ENCODE peak calls at places on chromosome 4, in seven cellular contexts. E is heart left ventricle, S is Karpas-422, L is Peyer's patch, F is aorta, V is uterus, J is cardiac muscle cell. G is an unnamed sample.

GRCh38 chr4:168150651-168151050 is 58.3 kb downstream of the ANXA10 start:
- DNase-seq in E (no peak), S (no peak), L (no peak), F (no peak), V (no peak), J (peak; percentile 63), G (no peak)

GRCh38 chr4:73673286-73673685 is 53.0 kb upstream of the RASSF6 start:
- DNase-seq in E (no peak), S (no peak), L (no peak), F (no peak), V (no peak), J (peak; percentile 61), G (no peak)

GRCh38 chr4:8427761-8428287 is 12.7 kb downstream of the ACOX3 start:
- DNase-seq in E (peak; percentile 67), S (peak; percentile 72), L (no peak), F (no peak), V (no peak), J (peak; percentile 57), G (no peak)

GRCh38 chr4:125191252-125191651 is 123.5 kb upstream of the FAT4 start:
- DNase-seq in E (no peak), S (no peak), L (no peak), F (no peak), V (no peak), J (peak; percentile 18), G (no peak)

GRCh38 chr4:40305329-40306193 is 29.6 kb upstream of the CHRNA9 start:
- DNase-seq in E (no peak), S (peak; percentile 98), L (peak; percentile 81), F (no peak), V (no peak), J (no peak), G (no peak)

GRCh38 chr4:24559889-24560288 is 24.5 kb downstream of the DHX15 start:
- DNase-seq in E (no peak), S (no peak), L (no peak), F (no peak), V (no peak), J (peak; percentile 62), G (no peak)

GRCh38 chr4:82988323-82988832 is 22.2 kb downstream of the LIN54 start:
- DNase-seq in E (no peak), S (no peak), L (no peak), F (no peak), V (no peak), J (no peak), G (no peak)

GRCh38 chr4:92246384-92246783 is 57.4 kb upstream of the GRID2 start:
- DNase-seq in E (no peak), S (no peak), L (no peak), F (no peak), V (no peak), J (no peak), G (no peak)

GRCh38 chr4:24057915-24058559 is 168.2 kb upstream of the PPARGC1A start:
- DNase-seq in E (no peak), S (no peak), L (no peak), F (no peak), V (no peak), J (no peak), G (no peak)

GRCh38 chr4:2352171-2352570 is 66.3 kb downstream of the ZFYVE28 start:
- DNase-seq in E (peak; percentile 5), S (no peak), L (peak; percentile 24), F (peak; percentile 52), V (no peak), J (no peak), G (peak; percentile 42)

GRCh38 chr4:3304831-3305609 is 12.2 kb downstream of the RGS12 start:
- DNase-seq in E (no peak), S (no peak), L (peak; percentile 43), F (peak; percentile 80), V (peak; percentile 49), J (peak; percentile 59), G (peak; percentile 56)

GRCh38 chr4:147735413-147736301 is 3.8 kb downstream of the ARHGAP10 start:
- DNase-seq in E (no peak), S (no peak), L (no peak), F (no peak), V (no peak), J (peak; percentile 22), G (no peak)

GRCh38 chr4:69104719-69105275 is 8.5 kb downstream of the UGT2B7 start:
- DNase-seq in E (no peak), S (no peak), L (peak; percentile 73), F (no peak), V (no peak), J (no peak), G (no peak)

GRCh38 chr4:180150818-180151217 is 2092.4 kb upstream of the TENM3 start:
- DNase-seq in E (no peak), S (peak; percentile 46), L (no peak), F (no peak), V (no peak), J (no peak), G (no peak)

GRCh38 chr4:168515222-168516011 is 18.6 kb downstream of the PALLD start:
- DNase-seq in E (peak; percentile 79), S (no peak), L (no peak), F (no peak), V (no peak), J (no peak), G (no peak)

DNA sequence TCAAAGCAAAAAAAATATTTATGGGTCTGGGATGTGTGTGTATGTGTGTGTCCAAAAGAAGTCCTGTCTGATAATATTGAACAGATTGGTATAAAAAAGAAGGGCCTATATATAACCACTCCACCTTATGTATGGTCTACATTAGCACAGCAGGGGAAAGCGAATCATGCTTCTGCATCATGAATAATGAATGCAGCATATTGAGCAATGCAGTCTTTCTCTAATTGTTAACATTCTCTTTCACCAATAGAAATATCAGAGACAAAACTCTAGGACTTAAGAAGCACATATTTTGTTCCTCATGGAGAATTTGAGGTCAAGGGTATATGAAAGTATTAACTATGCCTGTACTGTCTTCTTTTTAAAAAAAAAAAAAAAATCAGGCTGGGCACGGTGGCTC is 264.3 kb upstream of the NOCT start:
- DNase-seq in E (no peak), S (no peak), L (no peak), F (no peak), V (no peak), J (no peak), G (no peak)
- H3K9me3 ChIP-seq in E (no peaks in the 10 kb centered on the region), S (no peaks in the 10 kb centered on the region), L (no peaks in the 10 kb centered on the region), F (peaks cover 4% of the 10 kb centered on the region), V (no peaks in the 10 kb centered on the region), J (no peaks in the 10 kb centered on the region), G (no peaks in the 10 kb centered on the region)

DNA sequence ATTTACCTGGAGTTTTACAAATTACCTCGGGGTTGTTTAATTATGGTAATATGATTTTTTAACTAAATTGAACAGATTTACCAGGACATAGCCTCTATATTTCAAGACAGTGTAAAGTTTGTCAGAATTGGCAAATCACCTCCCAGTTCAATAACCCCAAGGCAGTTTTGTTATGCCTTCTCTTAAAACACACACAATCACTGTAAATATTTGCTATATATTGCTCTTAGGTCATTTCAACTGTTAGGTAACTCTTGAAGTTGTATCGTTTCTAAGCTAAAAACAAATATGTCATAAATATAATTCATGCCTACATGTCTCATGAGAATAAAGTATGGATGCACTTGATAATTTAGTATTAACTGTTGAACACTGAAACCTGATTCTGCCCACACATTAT is 24.1 kb downstream of the PDLIM5 start:
- DNase-seq in E (no peak), S (no peak), L (no peak), F (no peak), V (no peak), J (no peak), G (no peak)
- H3K27ac ChIP-seq in E (no peak overlapping the region), S (no peak overlapping the region), L (no peak overlapping the region), F (no peak overlapping the region), V (peak overlapping the region; percentile 16), J (peak overlapping the region; percentile 77), G (no peak overlapping the region)

GRCh38 chr4:112910109-112910736 is 139.2 kb upstream of the ANK2 start:
- DNase-seq in E (no peak), S (no peak), L (no peak), F (no peak), V (no peak), J (peak; percentile 90), G (no peak)
- H3K4me3 ChIP-seq in E (no peak overlapping the region), S (no peak overlapping the region), L (no peak overlapping the region), F (peak overlapping the region; percentile 67), V (peak overlapping the region; percentile 16), J (no peak overlapping the region), G (peak overlapping the region; percentile 29)

GRCh38 chr4:61630548-61630947 is 430.4 kb downstream of the ADGRL3 start:
- DNase-seq in E (no peak), S (no peak), L (no peak), F (no peak), V (no peak), J (no peak), G (no peak)

GRCh38 chr4:61628282-61628681 is 428.2 kb downstream of the ADGRL3 start:
- DNase-seq in E (no peak), S (no peak), L (no peak), F (no peak), V (no peak), J (no peak), G (no peak)

GRCh38 chr4:61628727-61629126 is 428.6 kb downstream of the ADGRL3 start:
- DNase-seq in E (no peak), S (no peak), L (no peak), F (no peak), V (no peak), J (no peak), G (no peak)
- H3K9me3 ChIP-seq in E (no peaks in the 10 kb centered on the region), S (peaks cover 30% of the 10 kb centered on the region), L (no peaks in the 10 kb centered on the region), F (no peaks in the 10 kb centered on the region), V (no peaks in the 10 kb centered on the region), J (no peaks in the 10 kb centered on the region), G (no peaks in the 10 kb centered on the region)

GRCh38 chr4:182066037-182066436 is 177.2 kb upstream of the TENM3 start:
- DNase-seq in E (no peak), S (no peak), L (no peak), F (no peak), V (no peak), J (no peak), G (no peak)

GRCh38 chr4:182065255-182065654 is 177.9 kb upstream of the TENM3 start:
- DNase-seq in E (no peak), S (no peak), L (no peak), F (no peak), V (no peak), J (peak; percentile 14), G (no peak)

GRCh38 chr4:182063651-182064050 is 179.6 kb upstream of the TENM3 start:
- DNase-seq in E (no peak), S (no peak), L (no peak), F (no peak), V (no peak), J (no peak), G (no peak)

GRCh38 chr4:182062936-182063335 is 180.3 kb upstream of the TENM3 start:
- DNase-seq in E (no peak), S (no peak), L (no peak), F (no peak), V (no peak), J (peak; percentile 59), G (no peak)

DNA sequence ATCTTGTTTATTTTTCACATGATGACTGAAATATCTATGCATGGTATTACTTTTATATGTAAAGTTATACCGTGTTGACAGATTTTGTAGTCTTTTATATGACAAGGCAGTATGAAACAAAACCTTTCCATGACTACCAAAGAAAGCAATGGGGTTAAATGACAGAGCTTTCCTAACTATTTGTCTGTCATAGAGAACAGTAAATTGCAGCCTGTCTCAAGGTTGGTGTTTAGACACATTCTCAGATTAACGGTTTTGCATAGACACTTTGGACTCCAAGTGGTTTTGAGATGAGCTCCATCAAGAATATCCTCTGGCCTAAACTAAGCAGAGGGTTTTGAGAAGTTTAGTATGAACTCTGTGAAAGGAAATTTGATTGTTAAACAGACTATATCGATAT is 180.7 kb upstream of the TENM3 start:
- DNase-seq in E (no peak), S (no peak), L (no peak), F (no peak), V (no peak), J (no peak), G (no peak)
- H3K27ac ChIP-seq in E (no peak overlapping the region), S (no peak overlapping the region), L (no peak overlapping the region), F (no peak overlapping the region), V (no peak overlapping the region), J (no peak overlapping the region), G (no peak overlapping the region)

G was measured in upper lobe of right lung.